ENCODE peak calls at places on chromosomes 12 and 14, in seven cellular contexts. Z is mucosa of gallbladder; K is neural progenitor cell; P is anterior cingulate cortex; G is SJSA1; F is GM13977; B is stimulated activated CD4-positive, alpha-beta T cell treated with anti-CD3 and anti-CD28 coated beads, Interleukin-2, amount 100 ng/mL, for 24 hours. R is an unnamed sample.

GRCh38 chr14:100955201-100955600 is 51.7 kb upstream of the RTL1 start:
- DNase-seq in G (no peak), B (no peak), K (no peak), P (no peak), Z (no peak), F (no peak), R (no peak)

GRCh38 chr12:16238661-16239060 is 38.8 kb downstream of the SLC15A5 start:
- DNase-seq in B (no peak), P (no peak), F (no peak), K (no peak), Z (no peak), G (no peak), R (no peak)

GRCh38 chr12:52203126-52203921 is 11.5 kb upstream of the KRT80 start:
- DNase-seq in B (no peak), P (no peak), Z (peak), K (peak), F (peak), G (peak), R (peak)

GRCh38 chr12:89080797-89081470 is 271.4 kb downstream of the DUSP6 start:
- DNase-seq in B (no peak), K (no peak), Z (no peak), F (no peak), G (no peak), P (no peak), R (no peak)

GRCh38 chr12:68304626-68305025 is 27.5 kb downstream of the MDM1 start:
- DNase-seq in G (no peak), K (no peak), F (no peak), Z (no peak), P (no peak), B (no peak), R (no peak)

GRCh38 chr12:120979862-120980696 is 1.7 kb downstream of the HNF1A start:
- DNase-seq in G (no peak), B (no peak), K (peak), P (no peak), F (no peak), Z (peak), R (no peak)

GRCh38 chr12:51827925-51828818 is 20.3 kb downstream of the FIGNL2 start:
- DNase-seq in K (no peak), B (peak), Z (peak), F (no peak), G (no peak), P (no peak), R (no peak)

GRCh38 chr12:1534708-1535107 is 59.7 kb downstream of the FBXL14 start:
- DNase-seq in Z (no peak), B (no peak), F (peak), P (no peak), K (no peak), G (no peak), R (no peak)

GRCh38 chr14:91919814-91920213 is 27.7 kb downstream of the FBLN5 start:
- DNase-seq in K (no peak), F (no peak), Z (peak), B (no peak), G (no peak), P (no peak), R (peak)

GRCh38 chr12:128682542-128683315 is 141.0 kb downstream of the SLC15A4 start:
- DNase-seq in P (no peak), Z (no peak), B (no peak), K (no peak), F (no peak), G (no peak), R (no peak)

GRCh38 chr14:66910306-66910705 is 278.9 kb upstream of the GARIN2 start:
- DNase-seq in P (no peak), B (no peak), K (no peak), G (no peak), F (no peak), Z (no peak), R (no peak)

GRCh38 chr12:121958521-121959240 is 40.3 kb downstream of the CFAP251 start:
- DNase-seq in B (no peak), G (peak), F (no peak), K (peak), Z (no peak), P (no peak), R (no peak)

GRCh38 chr12:25502071-25502555 is 51.0 kb downstream of the LMNTD1 start:
- DNase-seq in G (no peak), P (no peak), B (no peak), F (no peak), K (no peak), Z (no peak), R (no peak)

GRCh38 chr14:102545461-102546265 is 36.1 kb upstream of the ANKRD9 start:
- DNase-seq in F (no peak), B (no peak), Z (no peak), P (no peak), K (peak), G (no peak), R (no peak)

GRCh38 chr12:113049976-113050742 is 6.4 kb upstream of the DTX1 start:
- DNase-seq in F (peak), K (peak), B (no peak), Z (no peak), P (no peak), G (no peak), R (no peak)

GRCh38 chr12:6753772-6754356 is 923 bp upstream of the MLF2 start:
- DNase-seq in B (no peak), K (no peak), G (no peak), P (no peak), Z (no peak), F (no peak), R (no peak)

GRCh38 chr12:1793426-1794210 is 26.7 kb upstream of the LRTM2 start:
- DNase-seq in G (no peak), F (no peak), K (no peak), Z (no peak), P (no peak), B (no peak), R (peak)

GRCh38 chr12:19959353-19959752 is 409.0 kb upstream of the PDE3A start:
- DNase-seq in P (no peak), G (no peak), B (no peak), K (no peak), Z (no peak), F (no peak), R (no peak)

GRCh38 chr12:42474391-42474790 is 115.2 kb downstream of the PRICKLE1 start:
- DNase-seq in B (no peak), F (no peak), K (no peak), Z (no peak), P (no peak), G (no peak), R (no peak)

GRCh38 chr14:69325086-69325485 is 65.1 kb downstream of the GALNT16 start:
- DNase-seq in Z (no peak), F (no peak), P (no peak), B (no peak), G (no peak), K (no peak), R (no peak)

GRCh38 chr12:42704810-42705401 is 115.4 kb upstream of the PRICKLE1 start:
- DNase-seq in Z (no peak), B (no peak), K (no peak), G (no peak), P (no peak), F (no peak), R (no peak)

GRCh38 chr14:89755816-89756215 is 198.7 kb downstream of the EFCAB11 start:
- DNase-seq in F (no peak), K (no peak), Z (no peak), G (no peak), P (no peak), B (no peak), R (peak)

GRCh38 chr12:49985981-49986380 is 13.2 kb downstream of the AQP6 start:
- DNase-seq in Z (no peak), K (no peak), P (no peak), G (no peak), F (no peak), B (no peak), R (no peak)

GRCh38 chr12:94707892-94708291 is 57.5 kb upstream of the TMCC3 start:
- DNase-seq in P (no peak), K (no peak), G (no peak), B (no peak), Z (peak), F (no peak), R (peak)

GRCh38 chr12:98420403-98420800 is 95.0 kb upstream of the TMPO start:
- DNase-seq in Z (no peak), F (no peak), G (no peak), K (no peak), P (no peak), B (no peak), R (no peak)

GRCh38 chr14:77155083-77155482 is 13.5 kb upstream of the ZDHHC22 start:
- DNase-seq in B (no peak), F (no peak), G (no peak), K (no peak), P (no peak), Z (no peak), R (no peak)

GRCh38 chr12:132560421-132560830 is 50.0 kb downstream of the LRCOL1 start:
- DNase-seq in G (no peak), F (peak), B (peak), Z (no peak), P (no peak), K (peak), R (no peak)

GRCh38 chr12:124556067-124556466 is 11.3 kb downstream of the NCOR2 start:
- DNase-seq in F (no peak), Z (no peak), P (no peak), B (no peak), K (no peak), G (no peak), R (no peak)

GRCh38 chr12:38736821-38737220 is 168.6 kb downstream of the CPNE8 start:
- DNase-seq in P (no peak), K (no peak), B (no peak), Z (no peak), G (no peak), F (no peak), R (no peak)

GRCh38 chr12:39405580-39405979 is 37.3 kb downstream of the KIF21A start:
- DNase-seq in F (no peak), P (no peak), B (no peak), Z (no peak), K (no peak), G (no peak), R (no peak)

GRCh38 chr12:72273851-72274284 is 1.7 kb downstream of the TRHDE start:
- DNase-seq in B (no peak), K (no peak), G (peak), Z (peak), F (peak), P (no peak), R (peak)

GRCh38 chr12:27382126-27382795 is 49.6 kb downstream of the BMAL2 start:
- DNase-seq in P (no peak), G (no peak), B (no peak), Z (no peak), K (no peak), F (no peak), R (no peak)

GRCh38 chr12:123367511-123367910 is 2.9 kb upstream of the SBNO1 start:
- DNase-seq in P (no peak), F (no peak), G (no peak), K (no peak), Z (no peak), B (no peak), R (no peak)